ENCODE peak calls at places on chromosome 7, in ten cellular contexts. S is fibroblast of the aortic adventitia, O is uterus, Z is spleen, R is psoas muscle, I is BJ, V is thyroid gland, Y is IMR-90, T is fibroblast of pulmonary artery, D is fibroblast of lung. X is an unnamed sample.

GRCh38 chr7:123494193-123494796 is 40.1 kb downstream of the IQUB start:
- DNase-seq in R (no peak), I (no peak), Z (no peak), O (no peak), D (peak; percentile 10), Y (peak; percentile 27), S (peak; percentile 62), V (no peak), T (peak; percentile 69), X (peak; percentile 40)

GRCh38 chr7:155825346-155825745 is 13.1 kb upstream of the SHH start:
- DNase-seq in I (no peak), D (no peak), O (no peak), T (no peak), Y (no peak), R (no peak), Z (no peak), S (no peak), V (no peak), X (no peak)

GRCh38 chr7:79973455-79973854 is 161.2 kb upstream of the GNAI1 start:
- DNase-seq in T (no peak), I (no peak), D (no peak), O (no peak), Y (no peak), V (no peak), R (no peak), Z (no peak), S (no peak), X (no peak)

GRCh38 chr7:1458676-1459511 is at the start of gene MICALL2:
- DNase-seq in T (peak; percentile 84), D (peak; percentile 82), S (peak; percentile 80), Y (peak; percentile 85), V (peak; percentile 84), I (no peak), Z (peak; percentile 92), R (peak; percentile 90), O (peak; percentile 86), X (peak; percentile 94)

GRCh38 chr7:30813466-30813865 is 42.2 kb downstream of the MINDY4 start:
- DNase-seq in Z (no peak), T (no peak), S (no peak), I (no peak), O (no peak), R (no peak), Y (no peak), D (no peak), V (no peak), X (no peak)

GRCh38 chr7:150937848-150938561 is 40.1 kb downstream of the KCNH2 start:
- DNase-seq in R (no peak), D (peak; percentile 70), O (no peak), T (peak; percentile 33), S (peak; percentile 43), Z (no peak), V (peak; percentile 14), I (peak; percentile 4), Y (peak; percentile 58), X (no peak)

GRCh38 chr7:67724435-67724834 is 727.8 kb downstream of the TYW1 start:
- DNase-seq in Z (no peak), D (no peak), R (no peak), O (no peak), T (no peak), I (no peak), V (no peak), S (no peak), Y (no peak), X (no peak)

GRCh38 chr7:89002942-89003618 is 207.5 kb upstream of the TEX47 start:
- DNase-seq in S (no peak), Y (no peak), V (no peak), I (no peak), R (no peak), O (no peak), Z (no peak), D (no peak), T (peak; percentile 2), X (no peak)

GRCh38 chr7:78225534-78225933 is 427.0 kb downstream of the PHTF2 start:
- DNase-seq in S (peak; percentile 24), T (peak; percentile 6), Y (peak; percentile 59), V (no peak), Z (no peak), I (no peak), R (no peak), D (peak; percentile 31), O (no peak), X (peak; percentile 15)

GRCh38 chr7:121339082-121339481 is 10.3 kb downstream of the WNT16 start:
- DNase-seq in Y (no peak), D (no peak), T (no peak), Z (no peak), O (no peak), I (no peak), V (no peak), R (no peak), S (no peak), X (no peak)

GRCh38 chr7:66804001-66804400 is 63.5 kb downstream of the RABGEF1 start:
- DNase-seq in D (peak; percentile 38), Y (no peak), O (no peak), Z (no peak), R (no peak), I (no peak), V (no peak), S (peak; percentile 11), T (no peak), X (no peak)

GRCh38 chr7:77657427-77658331 is 38.6 kb upstream of the RSBN1L start:
- DNase-seq in I (no peak), Z (no peak), S (peak; percentile 58), O (no peak), R (no peak), D (peak; percentile 22), Y (peak; percentile 43), V (no peak), T (peak; percentile 58), X (no peak)

GRCh38 chr7:151632750-151633515 is 113.2 kb upstream of the RHEB start:
- DNase-seq in D (peak; percentile 55), V (peak; percentile 50), R (peak; percentile 48), I (no peak), O (peak; percentile 44), T (peak; percentile 43), Y (peak; percentile 23), S (no peak), Z (peak; percentile 93), X (peak; percentile 58)

GRCh38 chr7:75624134-75624832 is 114.5 kb downstream of the HIP1 start:
- DNase-seq in R (peak; percentile 41), Y (peak; percentile 72), T (peak; percentile 91), S (peak; percentile 78), V (peak; percentile 58), I (no peak), O (no peak), D (peak; percentile 34), Z (peak; percentile 89), X (peak; percentile 43)

DNA sequence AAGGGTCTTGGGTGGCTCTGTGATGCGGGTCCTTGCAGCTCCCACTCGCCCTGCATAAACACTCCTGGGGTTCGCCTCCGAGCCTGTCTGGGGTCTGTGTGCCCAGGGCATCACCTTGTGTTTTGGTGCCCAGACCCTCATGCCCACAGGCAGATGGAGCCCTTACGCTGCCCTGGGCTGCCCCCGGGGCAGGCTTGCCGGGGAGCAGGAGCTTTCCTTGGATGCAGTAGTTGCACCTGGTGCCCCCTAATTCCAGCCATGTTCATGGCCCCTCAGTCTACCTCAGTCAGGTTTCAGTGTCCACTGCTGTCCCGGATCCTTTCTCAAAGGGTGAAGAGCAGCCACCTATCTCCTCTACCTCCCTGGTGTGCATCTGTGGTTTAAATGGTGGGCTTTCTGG is 396.0 kb downstream of the PTPRN2 start:
- DNase-seq in Z (peak; percentile 34), D (no peak), O (no peak), T (no peak), Y (no peak), S (no peak), R (no peak), I (no peak), V (no peak), X (no peak)
- TF ChIP-seq CTCF in Z (no peak), D (no peak), O (no peak), T (no peak), Y (no peak), S (no peak), R (no peak), I (no peak), V (no peak), X (no peak)

GRCh38 chr7:116802784-116803183 is 59.6 kb upstream of the CAPZA2 start:
- DNase-seq in S (peak; percentile 67), D (peak; percentile 77), V (peak; percentile 19), R (no peak), O (no peak), Z (no peak), Y (peak; percentile 80), T (peak; percentile 74), I (peak; percentile 55), X (no peak)
- H3K4me3 ChIP-seq in S (no peak overlapping the region), D (no peak overlapping the region), V (no peak overlapping the region), R (no peak overlapping the region), O (no peak overlapping the region), Z (no peak overlapping the region), Y (no peak overlapping the region), T (no peak overlapping the region), I (no peak overlapping the region), X (no peak overlapping the region)

GRCh38 chr7:153193144-153193595 is 433.6 kb downstream of the ACTR3B start:
- DNase-seq in I (no peak), D (no peak), Z (no peak), O (peak; percentile 30), V (peak; percentile 29), T (no peak), S (no peak), R (no peak), Y (no peak), X (peak; percentile 56)
- TF ChIP-seq CTCF in I (no peak), D (no peak), Z (peak; percentile 57), O (peak; percentile 81), V (peak; percentile 62), T (no peak), S (no peak), R (peak; percentile 45), Y (no peak), X (peak; percentile 45)

GRCh38 chr7:37369904-37370303 is 78.8 kb downstream of the ELMO1 start:
- DNase-seq in I (no peak), O (no peak), D (no peak), T (no peak), Z (no peak), V (no peak), Y (no peak), S (no peak), R (no peak), X (no peak)

GRCh38 chr7:37372750-37373149 is 75.9 kb downstream of the ELMO1 start:
- DNase-seq in O (no peak), S (no peak), T (no peak), V (no peak), I (no peak), D (no peak), Z (no peak), R (no peak), Y (no peak), X (no peak)

GRCh38 chr7:37368540-37368939 is 80.1 kb downstream of the ELMO1 start:
- DNase-seq in R (no peak), I (no peak), S (no peak), Z (no peak), D (no peak), T (no peak), O (no peak), V (no peak), Y (no peak), X (no peak)

GRCh38 chr7:37376386-37376785 is 72.3 kb downstream of the ELMO1 start:
- DNase-seq in D (no peak), R (no peak), I (no peak), V (no peak), Y (no peak), O (no peak), T (no peak), Z (no peak), S (no peak), X (no peak)

DNA sequence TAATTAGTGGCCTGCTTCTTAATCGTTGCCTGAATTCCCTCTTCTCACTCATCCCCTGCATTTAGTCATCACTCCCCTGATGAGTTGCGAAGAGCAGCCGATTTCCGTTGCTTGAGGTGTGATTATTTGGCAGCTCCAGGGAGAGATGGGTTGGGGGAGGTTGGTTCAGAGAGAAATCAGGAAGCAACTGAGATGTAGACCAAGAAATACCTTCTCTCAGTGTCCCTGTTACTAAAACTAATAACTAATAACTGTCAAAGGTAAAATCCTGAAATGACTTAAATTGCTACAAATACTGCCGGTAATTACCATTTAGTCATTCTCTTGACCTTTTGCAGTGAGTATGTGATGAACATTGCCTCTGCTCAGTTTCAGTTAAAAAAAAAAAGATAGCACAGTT is 76.9 kb downstream of the ELMO1 start:
- DNase-seq in S (no peak), R (no peak), V (no peak), Y (no peak), I (no peak), T (no peak), Z (no peak), O (no peak), D (no peak), X (no peak)
- H3K4me3 ChIP-seq in S (no peak overlapping the region), R (no peak overlapping the region), V (no peak overlapping the region), Y (no peak overlapping the region), I (no peak overlapping the region), T (no peak overlapping the region), Z (no peak overlapping the region), O (no peak overlapping the region), D (no peak overlapping the region), X (no peak overlapping the region)

X was measured in adrenal gland.